ENCODE peak calls at places on chromosomes 2 and 18, in four cellular contexts. H is dorsolateral prefrontal cortex; X is stimulated activated CD4-positive, alpha-beta T cell treated with anti-CD3 and anti-CD28 coated beads, Interleukin-2, amount 100 ng/mL, for 48 hours; B is NCI-H1092 treated with DMSO at 0.1 percent for 48 hours. A is an unnamed sample.

GRCh38 chr2:181273986-181274385 is 183.2 kb upstream of the ITGA4 start:
- DNase-seq in H (no peak), X (no peak), B (no peak), A (no peak)

GRCh38 chr2:104871566-104872033 is 17.7 kb downstream of the POU3F3 start:
- DNase-seq in H (peak), X (no peak), B (no peak), A (no peak)

GRCh38 chr2:88451647-88452150 is 794 bp downstream of the FOXI3 start:
- DNase-seq in H (no peak), X (no peak), B (peak), A (peak)

GRCh38 chr2:133553251-133553650 is 15.0 kb downstream of the NCKAP5 start:
- DNase-seq in H (no peak), X (no peak), B (no peak), A (no peak)

GRCh38 chr2:20626698-20627471 is 24.0 kb downstream of the HS1BP3 start:
- DNase-seq in H (peak), X (no peak), B (no peak), A (no peak)

GRCh38 chr2:172046080-172046678 is 39.1 kb upstream of the DLX1 start:
- DNase-seq in H (no peak), X (no peak), B (no peak), A (no peak)

GRCh38 chr2:100418563-100418962 is 1.1 kb upstream of the CHST10 start:
- DNase-seq in H (no peak), X (no peak), B (no peak), A (no peak)

GRCh38 chr18:38750786-38751185 is 1185.2 kb upstream of the CELF4 start:
- DNase-seq in H (no peak), X (no peak), B (no peak), A (no peak)

GRCh38 chr2:157170299-157170698 is 87.2 kb upstream of the GALNT5 start:
- DNase-seq in H (no peak), X (no peak), B (no peak), A (no peak)

GRCh38 chr18:46073474-46074331 is 1.6 kb upstream of the PSTPIP2 start:
- DNase-seq in H (no peak), X (peak), B (peak), A (peak)

GRCh38 chr18:67651438-67651837 is 134.9 kb upstream of the DSEL start:
- DNase-seq in H (no peak), X (no peak), B (no peak), A (no peak)

GRCh38 chr2:44016282-44016681 is 20.5 kb upstream of the LRPPRC start:
- DNase-seq in H (no peak), X (peak), B (no peak), A (no peak)

GRCh38 chr2:12543452-12544220 is 173.1 kb upstream of the TRIB2 start:
- DNase-seq in H (no peak), X (no peak), B (no peak), A (peak)

GRCh38 chr2:118852605-118853128 is 5.2 kb upstream of the EN1 start:
- DNase-seq in H (no peak), X (no peak), B (no peak), A (no peak)

GRCh38 chr2:217710218-217710565 is 292.6 kb downstream of the TNS1 start:
- DNase-seq in H (no peak), X (no peak), B (no peak), A (no peak)

GRCh38 chr2:109699646-109700045 is 85.5 kb downstream of the SOWAHC start:
- DNase-seq in H (no peak), X (no peak), B (no peak), A (no peak)

GRCh38 chr18:11259421-11259820 is 110.1 kb upstream of the PIEZO2 start:
- DNase-seq in H (no peak), X (no peak), B (no peak), A (no peak)

GRCh38 chr2:96517079-96517478 is 11.9 kb upstream of the NEURL3 start:
- DNase-seq in H (no peak), X (no peak), B (no peak), A (no peak)

GRCh38 chr2:8536686-8537571 is 144.9 kb upstream of the ID2 start:
- DNase-seq in H (peak), X (no peak), B (no peak), A (no peak)

GRCh38 chr2:41595235-41595634 is 452.6 kb upstream of the PKDCC start:
- DNase-seq in H (no peak), X (no peak), B (no peak), A (no peak)

GRCh38 chr2:112621792-112622527 is 23.8 kb upstream of the SLC20A1 start:
- DNase-seq in H (no peak), X (no peak), B (no peak), A (no peak)

GRCh38 chr18:74356959-74357358 is 41.3 kb downstream of the C18orf63 start:
- DNase-seq in H (no peak), X (no peak), B (no peak), A (no peak)

GRCh38 chr2:74313497-74313896 is 29.7 kb downstream of the SLC4A5 start:
- DNase-seq in H (no peak), X (no peak), B (no peak), A (no peak)

GRCh38 chr2:54618646-54619565 is 104.6 kb upstream of the EML6 start:
- DNase-seq in H (no peak), X (no peak), B (no peak), A (no peak)

GRCh38 chr2:53448591-53448990 is 319.0 kb upstream of the CHAC2 start:
- DNase-seq in H (no peak), X (no peak), B (no peak), A (no peak)

GRCh38 chr2:160532388-160532787 is 38.8 kb upstream of the RBMS1 start:
- DNase-seq in H (no peak), X (no peak), B (no peak), A (no peak)

GRCh38 chr2:207330912-207331311 is 165.2 kb upstream of the KLF7 start:
- DNase-seq in H (no peak), X (peak), B (no peak), A (peak)

GRCh38 chr2:160109939-160110673 is 47.7 kb upstream of the PLA2R1 start:
- DNase-seq in H (no peak), X (peak), B (peak), A (peak)

A was measured in DMS79 treated with DMSO at 0.1 percent for 48 hours.